ENCODE peak calls at places on chromosomes 2 and 18, in nine cellular contexts. O is CD8-positive, alpha-beta memory T cell; U is A172; D is GM04503; M is caudate nucleus; W is central memory CD4-positive, alpha-beta T cell; T is HCEC 1CT; E is NCI-H2107; G is GF-D8. Q is an unnamed sample.

GRCh38 chr18:58666176-58666575 is 5.1 kb upstream of the MALT1 start:
- DNase-seq in G (no peak), E (no peak), T (peak; percentile 24), U (no peak), O (no peak), D (no peak), M (no peak), W (no peak), Q (no peak)

GRCh38 chr2:170152421-170152820 is 25.5 kb upstream of the MYO3B start:
- DNase-seq in E (no peak), D (no peak), U (no peak), O (no peak), T (no peak), W (no peak), M (no peak), G (no peak), Q (no peak)

GRCh38 chr2:2172516-2172915 is 158.6 kb downstream of the MYT1L start:
- DNase-seq in W (no peak), E (no peak), D (no peak), T (no peak), U (no peak), M (no peak), G (no peak), O (no peak), Q (no peak)

GRCh38 chr2:238284802-238285515 is 3.5 kb downstream of the PER2 start:
- DNase-seq in E (no peak), G (no peak), U (no peak), M (no peak), T (no peak), W (no peak), D (no peak), O (no peak), Q (no peak)

GRCh38 chr2:148992448-148992847 is 46.1 kb upstream of the LYPD6B start:
- DNase-seq in G (no peak), D (no peak), O (no peak), E (no peak), M (no peak), U (no peak), T (no peak), W (no peak), Q (no peak)

GRCh38 chr18:68436485-68436884 is 278.4 kb downstream of the TMX3 start:
- DNase-seq in M (no peak), G (peak; percentile 12), T (peak; percentile 80), D (no peak), U (no peak), W (no peak), O (no peak), E (no peak), Q (no peak)

GRCh38 chr2:189534854-189535253 is 45.7 kb downstream of the SLC40A1 start:
- DNase-seq in O (no peak), M (no peak), U (peak; percentile 25), E (no peak), T (peak; percentile 84), D (peak; percentile 74), W (no peak), G (no peak), Q (no peak)

GRCh38 chr18:49243391-49243790 is 217.1 kb downstream of the DYM start:
- DNase-seq in W (no peak), O (no peak), T (no peak), U (no peak), E (no peak), M (no peak), D (no peak), G (no peak), Q (no peak)

GRCh38 chr2:16059393-16060016 is 119.2 kb downstream of the MYCN start:
- DNase-seq in E (no peak), G (no peak), T (no peak), U (no peak), D (no peak), O (no peak), M (no peak), W (no peak), Q (no peak)

GRCh38 chr18:80108122-80108536 is 933 bp upstream of the ADNP2 start:
- DNase-seq in E (no peak), U (no peak), M (no peak), W (no peak), O (no peak), G (no peak), D (no peak), T (no peak), Q (no peak)

GRCh38 chr18:50853863-50854271 is 25.1 kb upstream of the ME2 start:
- DNase-seq in W (no peak), U (no peak), D (peak; percentile 22), O (no peak), T (peak; percentile 88), E (no peak), M (no peak), G (no peak), Q (no peak)

GRCh38 chr18:3806656-3807055 is 356.7 kb downstream of the TGIF1 start:
- DNase-seq in M (no peak), O (no peak), G (no peak), E (no peak), U (no peak), W (no peak), T (no peak), D (no peak), Q (no peak)

GRCh38 chr2:98212733-98213132 is 125.8 kb downstream of the VWA3B start:
- DNase-seq in T (no peak), U (no peak), G (no peak), E (no peak), M (no peak), W (no peak), O (no peak), D (no peak), Q (no peak)

GRCh38 chr2:160022162-160022561 is 40.3 kb downstream of the PLA2R1 start:
- DNase-seq in T (no peak), D (no peak), G (no peak), O (no peak), W (no peak), U (no peak), E (no peak), M (no peak), Q (peak; percentile 31)

GRCh38 chr18:23069481-23069880 is 65.8 kb upstream of the CABLES1 start:
- DNase-seq in U (no peak), E (no peak), M (no peak), W (peak; percentile 55), G (no peak), T (no peak), O (peak; percentile 49), D (no peak), Q (no peak)

GRCh38 chr2:207869784-207870778 is 100.4 kb upstream of the FZD5 start:
- DNase-seq in D (peak; percentile 73), O (no peak), M (no peak), T (peak; percentile 70), E (no peak), W (no peak), U (peak; percentile 86), G (no peak), Q (no peak)

GRCh38 chr2:20225294-20226151 is 593 bp upstream of the SDC1 start:
- DNase-seq in E (peak; percentile 70), G (peak; percentile 14), W (no peak), U (peak; percentile 68), T (peak; percentile 43), O (no peak), M (peak; percentile 36), D (no peak), Q (peak; percentile 72)

GRCh38 chr18:3526421-3527354 is 76.7 kb downstream of the TGIF1 start:
- DNase-seq in U (peak; percentile 48), T (peak; percentile 15), O (no peak), G (no peak), M (peak; percentile 29), D (no peak), E (peak; percentile 54), W (no peak), Q (no peak)

GRCh38 chr2:231372326-231372725 is 23.2 kb upstream of the B3GNT7 start:
- DNase-seq in T (no peak), W (no peak), M (no peak), G (no peak), E (no peak), U (no peak), D (no peak), O (no peak), Q (no peak)

GRCh38 chr2:38213619-38214018 is 137.7 kb upstream of the CYP1B1 start:
- DNase-seq in E (no peak), U (peak; percentile 19), T (no peak), D (no peak), G (no peak), M (no peak), O (no peak), W (no peak), Q (no peak)

GRCh38 chr2:10839813-10840212 is 27.2 kb upstream of the PDIA6 start:
- DNase-seq in O (no peak), G (no peak), T (no peak), M (no peak), D (no peak), W (no peak), E (no peak), U (no peak), Q (no peak)

GRCh38 chr2:27653397-27653796 is 10.0 kb downstream of the SUPT7L start:
- DNase-seq in E (no peak), T (no peak), M (no peak), D (no peak), G (no peak), U (peak; percentile 23), O (no peak), W (no peak), Q (no peak)

GRCh38 chr2:150885236-150885635 is 376.4 kb downstream of the RBM43 start:
- DNase-seq in W (no peak), G (no peak), T (no peak), D (no peak), U (no peak), M (no peak), E (no peak), O (no peak), Q (no peak)

GRCh38 chr18:50594012-50594411 is 34.1 kb downstream of the MAPK4 start:
- DNase-seq in U (no peak), T (no peak), M (no peak), D (no peak), G (no peak), E (no peak), O (no peak), W (no peak), Q (no peak)

Q was measured in germinal center.